ENCODE peak calls at places on chromosomes 12 and 14, in five cellular contexts. V is epithelial cell of esophagus, Y is neural progenitor cell, C is lower lobe of right lung, P is AG10803. Q is an unnamed sample.

GRCh38 chr12:26830783-26831601 is 2.0 kb downstream of the ITPR2 start:
- DNase-seq in V (no peak), Y (no peak), C (no peak), P (no peak), Q (no peak)

GRCh38 chr14:54329082-54329695 is 67.6 kb upstream of the CDKN3 start:
- DNase-seq in V (peak), Y (peak), C (no peak), P (peak), Q (no peak)

GRCh38 chr14:74975059-74975810 is 19.8 kb upstream of the PGF start:
- DNase-seq in V (no peak), Y (no peak), C (no peak), P (no peak), Q (no peak)

GRCh38 chr14:93104961-93105360 is 10.8 kb downstream of the ITPK1 start:
- DNase-seq in V (no peak), Y (no peak), C (no peak), P (no peak), Q (no peak)

GRCh38 chr12:103924761-103925641 is 5.2 kb upstream of the HSP90B1 start:
- DNase-seq in V (peak), Y (no peak), C (no peak), P (peak), Q (peak)

GRCh38 chr12:121004253-121004815 is 12.0 kb downstream of the C12orf43 start:
- DNase-seq in V (no peak), Y (no peak), C (no peak), P (no peak), Q (no peak)

GRCh38 chr12:11793896-11794295 is 144.4 kb downstream of the ETV6 start:
- DNase-seq in V (no peak), Y (peak), C (no peak), P (no peak), Q (no peak)

GRCh38 chr12:105888696-105889095 is 250.1 kb downstream of the NUAK1 start:
- DNase-seq in V (no peak), Y (no peak), C (no peak), P (peak), Q (no peak)

GRCh38 chr14:65286443-65286842 is 126.1 kb upstream of the FUT8 start:
- DNase-seq in V (no peak), Y (no peak), C (no peak), P (peak), Q (no peak)

GRCh38 chr12:94504386-94504785 is 44.7 kb upstream of the CEP83 start:
- DNase-seq in V (no peak), Y (no peak), C (no peak), P (no peak), Q (no peak)

GRCh38 chr12:8491848-8492530 is 21.3 kb upstream of the CLEC4D start:
- DNase-seq in V (no peak), Y (no peak), C (no peak), P (no peak), Q (no peak)

GRCh38 chr14:67971627-67972625 is 152.3 kb downstream of the RAD51B start:
- DNase-seq in V (peak), Y (no peak), C (no peak), P (no peak), Q (no peak)

GRCh38 chr12:65532744-65533143 is 254.3 kb downstream of the MSRB3 start:
- DNase-seq in V (peak), Y (no peak), C (no peak), P (peak), Q (no peak)

GRCh38 chr14:72129283-72129682 is 197.1 kb downstream of the RGS6 start:
- DNase-seq in V (no peak), Y (no peak), C (peak), P (no peak), Q (no peak)

GRCh38 chr12:14896477-14897184 is 11.0 kb upstream of the MGP start:
- DNase-seq in V (peak), Y (no peak), C (no peak), P (peak), Q (no peak)

GRCh38 chr14:97180304-97181200 is 383.4 kb downstream of the VRK1 start:
- DNase-seq in V (peak), Y (no peak), C (no peak), P (peak), Q (no peak)

GRCh38 chr14:105093426-105094192 is 28.4 kb upstream of the GPR132 start:
- DNase-seq in V (peak), Y (peak), C (peak), P (peak), Q (no peak)

GRCh38 chr12:9731797-9732196 is 1.1 kb downstream of the CLECL1 start:
- DNase-seq in V (no peak), Y (no peak), C (no peak), P (no peak), Q (no peak)
- TF ChIP-seq CTCF in V (no peak), Y (no peak), C (no peak), P (no peak), Q (no peak)

DNA sequence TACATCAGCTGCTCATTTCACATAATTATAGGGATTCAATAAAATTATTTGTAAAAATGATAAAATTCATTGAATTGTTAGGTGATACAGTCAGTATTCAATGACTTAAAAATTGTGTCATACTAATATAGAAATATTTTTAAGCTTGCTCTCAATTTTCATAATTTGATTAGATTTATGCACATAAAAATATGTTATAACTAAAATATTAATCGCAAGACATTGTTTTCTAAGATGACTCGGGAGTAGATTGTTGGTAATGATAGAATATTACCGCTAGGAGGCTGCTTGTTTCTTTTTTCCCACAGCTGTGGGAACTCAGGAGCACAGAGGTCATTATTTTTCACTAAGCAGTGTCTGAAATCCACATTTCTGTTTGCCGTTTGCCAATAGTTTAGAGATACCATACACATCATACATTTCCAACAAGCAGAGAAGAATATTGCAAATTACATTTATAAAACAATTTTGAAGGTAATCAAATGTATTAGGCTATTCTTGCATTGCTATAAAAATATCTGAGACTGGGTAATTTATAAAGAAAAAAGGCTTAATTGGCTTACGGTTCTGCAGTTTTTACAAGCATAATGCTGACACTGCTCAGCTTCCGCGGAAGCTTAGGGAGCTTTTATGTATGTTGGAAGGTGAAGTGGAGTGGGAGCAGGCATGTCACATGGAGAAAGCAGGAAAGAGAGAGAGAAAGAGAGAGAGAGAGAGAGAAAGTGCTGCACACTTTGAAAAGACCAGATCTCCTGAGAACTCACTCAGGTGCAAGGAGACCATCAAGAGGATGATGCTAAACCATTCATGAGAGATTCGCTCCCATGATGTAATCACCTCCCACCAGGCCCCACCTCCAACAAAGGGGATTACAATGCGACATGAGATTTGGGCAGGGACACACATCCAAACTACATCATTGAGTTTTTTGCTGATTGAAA is 9.2 kb downstream of the CD69 start:
- DNase-seq in V (peak), Y (peak), C (no peak), P (peak), Q (no peak)
- H3K4me3 ChIP-seq in V (no peak), Y (no peak), C (peak), P (no peak), Q (peak)

GRCh38 chr12:48965447-48965846 is 6.1 kb downstream of the WNT10B start:
- DNase-seq in V (no peak), Y (peak), C (no peak), P (peak), Q (no peak)
- TF ChIP-seq CTCF in V (peak), Y (peak), C (peak), P (peak), Q (peak)

DNA sequence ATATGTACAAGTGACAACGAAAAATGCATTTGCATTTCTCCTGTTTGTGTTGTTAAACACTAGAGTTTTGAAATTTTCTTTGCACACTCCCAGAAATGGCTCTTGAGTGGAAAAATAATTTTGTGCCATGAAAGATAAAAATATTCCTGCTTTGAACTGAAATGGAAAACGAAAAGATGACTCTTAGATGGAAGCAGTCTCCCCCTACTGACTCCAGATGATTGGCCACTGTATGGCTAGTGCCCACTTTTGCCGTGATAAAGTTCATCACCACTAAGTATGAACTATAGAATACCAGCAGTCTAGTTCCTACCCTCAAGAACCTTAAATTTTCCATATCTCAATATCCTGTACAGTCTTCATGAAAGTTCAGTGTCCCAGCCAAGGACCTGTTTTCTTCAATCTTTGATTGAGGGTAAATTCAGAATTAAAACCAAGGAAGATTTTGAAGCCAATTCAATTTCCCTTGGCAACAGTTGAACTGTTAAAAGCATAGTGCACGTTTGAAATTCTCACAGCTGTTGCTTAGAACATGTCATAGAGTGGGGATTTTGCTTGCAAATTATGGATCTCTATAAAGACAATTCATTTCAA is 1.6 kb upstream of the PPP2R5E start:
- DNase-seq in V (peak), Y (no peak), C (no peak), P (peak), Q (no peak)
- H3K4me3 ChIP-seq in V (no peak), Y (peak), C (peak), P (peak), Q (peak)

GRCh38 chr14:46661728-46662127 is 10.1 kb upstream of the RPL10L start:
- DNase-seq in V (peak), Y (peak), C (no peak), P (no peak), Q (no peak)
- TF ChIP-seq CTCF in V (no peak), Y (peak), C (no peak), P (no peak), Q (peak)

DNA sequence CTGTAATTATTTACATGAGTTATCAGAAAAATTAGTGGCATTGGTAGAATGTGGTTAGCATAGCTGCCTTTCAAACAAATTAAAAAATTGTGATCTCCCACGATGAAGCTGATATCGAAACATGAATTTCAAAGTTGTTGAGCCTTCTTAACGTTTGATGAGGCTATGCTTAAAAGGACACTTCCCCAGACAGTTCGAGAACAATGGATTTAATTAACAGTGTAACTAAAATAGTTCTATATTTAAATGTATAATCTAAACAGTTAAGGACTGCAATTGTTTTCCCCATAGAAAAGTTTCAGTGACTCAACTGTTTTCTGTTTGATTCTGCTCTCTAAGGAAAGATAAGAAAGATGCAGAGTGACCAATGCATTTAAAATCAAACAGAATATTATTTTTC is 1.6 kb downstream of the CLEC2B start:
- DNase-seq in V (no peak), Y (no peak), C (no peak), P (no peak), Q (no peak)
- H3K4me3 ChIP-seq in V (no peak), Y (no peak), C (peak), P (peak), Q (no peak)

GRCh38 chr12:115571446-115571845 is 706.0 kb downstream of the MED13L start:
- DNase-seq in V (no peak), Y (no peak), C (no peak), P (no peak), Q (no peak)

GRCh38 chr12:115570271-115570777 is 707.2 kb downstream of the MED13L start:
- DNase-seq in V (peak), Y (peak), C (no peak), P (no peak), Q (no peak)

GRCh38 chr12:115571027-115571426 is 706.5 kb downstream of the MED13L start:
- DNase-seq in V (no peak), Y (no peak), C (no peak), P (no peak), Q (no peak)

GRCh38 chr12:115572440-115572839 is 705.1 kb downstream of the MED13L start:
- DNase-seq in V (no peak), Y (no peak), C (no peak), P (peak), Q (no peak)

GRCh38 chr12:115569694-115570093 is 707.8 kb downstream of the MED13L start:
- DNase-seq in V (no peak), Y (peak), C (no peak), P (no peak), Q (no peak)
- TF ChIP-seq CTCF in V (no peak), Y (no peak), C (no peak), P (no peak), Q (no peak)

Q was measured in epithelial cell of proximal tubule.